ENCODE peak calls at places on chromosomes 5 and 9, in five cellular contexts. N is NCI-H2029 treated with DMSO at 0.1 percent for 48 hours, C is A549, X is foreskin fibroblast, P is anterior cingulate cortex. E is an unnamed sample.

GRCh38 chr5:54528633-54529032 is 11.1 kb downstream of the SNX18 start:
- DNase-seq in C (no peak), N (no peak), P (no peak), X (no peak), E (no peak)

GRCh38 chr5:180114304-180115003 is 42.9 kb upstream of the RNF130 start:
- DNase-seq in X (no peak), P (no peak), C (no peak), N (no peak), E (no peak)

GRCh38 chr5:81755320-81755719 is 4.4 kb upstream of the SSBP2 start:
- DNase-seq in P (no peak), N (no peak), C (peak; percentile 80), X (peak; percentile 88), E (no peak)

GRCh38 chr5:125058185-125058826 is 311.9 kb upstream of the ZNF608 start:
- DNase-seq in X (peak; percentile 70), P (no peak), N (peak; percentile 69), C (no peak), E (no peak)

GRCh38 chr5:160315968-160316367 is 3.6 kb upstream of the CCNJL start:
- DNase-seq in C (peak; percentile 76), X (no peak), N (peak; percentile 36), P (no peak), E (no peak)

GRCh38 chr5:56099346-56099745 is 104.6 kb upstream of the IL6ST start:
- DNase-seq in N (no peak), X (peak; percentile 90), P (no peak), C (no peak), E (no peak)

GRCh38 chr9:134224130-134224826 is 59.9 kb upstream of the RNU6ATAC start:
- DNase-seq in N (no peak), P (no peak), X (no peak), C (no peak), E (no peak)

GRCh38 chr5:115450741-115451140 is 93.8 kb downstream of the FEM1C start:
- DNase-seq in N (no peak), C (no peak), X (peak; percentile 87), P (no peak), E (no peak)

GRCh38 chr5:172527559-172527958 is 73.2 kb upstream of the SH3PXD2B start:
- DNase-seq in C (no peak), X (no peak), P (no peak), N (no peak), E (no peak)

GRCh38 chr9:21317956-21318923 is 13.1 kb upstream of the IFNA5 start:
- DNase-seq in P (no peak), N (peak; percentile 27), X (peak; percentile 77), C (no peak), E (peak; percentile 56)

GRCh38 chr5:157479612-157480510 is 19.8 kb downstream of the NIPAL4 start:
- DNase-seq in C (no peak), X (no peak), P (no peak), N (no peak), E (no peak)

GRCh38 chr5:51033215-51033614 is 350.0 kb upstream of the ISL1 start:
- DNase-seq in P (no peak), N (peak; percentile 90), C (no peak), X (no peak), E (no peak)

GRCh38 chr9:135340726-135341475 is 138.7 kb upstream of the PPP1R26 start:
- DNase-seq in N (no peak), C (no peak), X (no peak), P (no peak), E (no peak)

GRCh38 chr9:75001719-75002421 is 26.2 kb downstream of the CARNMT1 start:
- DNase-seq in C (peak; percentile 21), P (no peak), X (peak; percentile 91), N (peak; percentile 39), E (peak; percentile 81)

GRCh38 chr9:134944916-134945315 is 27.2 kb upstream of the FCN1 start:
- DNase-seq in N (no peak), C (no peak), P (no peak), X (no peak), E (no peak)

GRCh38 chr5:167657016-167657415 is 634.4 kb upstream of the WWC1 start:
- DNase-seq in N (no peak), P (no peak), X (no peak), C (no peak), E (no peak)

GRCh38 chr9:23441275-23441674 is 384.8 kb downstream of the ELAVL2 start:
- DNase-seq in P (no peak), C (no peak), N (no peak), X (no peak), E (no peak)

GRCh38 chr5:135715267-135716050 is 119.0 kb upstream of the SLC25A48 start:
- DNase-seq in C (no peak), P (no peak), X (no peak), N (no peak), E (no peak)

GRCh38 chr5:101278917-101279316 is 375.8 kb upstream of the ST8SIA4 start:
- DNase-seq in X (no peak), N (no peak), P (no peak), C (no peak), E (no peak)

GRCh38 chr5:158303261-158303660 is 444.3 kb upstream of the CLINT1 start:
- DNase-seq in N (no peak), C (no peak), X (peak; percentile 14), P (no peak), E (no peak)

GRCh38 chr9:89743576-89744254 is 138.9 kb downstream of the GADD45G start:
- DNase-seq in C (no peak), P (no peak), N (no peak), X (no peak), E (no peak)

GRCh38 chr5:40291338-40291737 is 388.4 kb upstream of the PTGER4 start:
- DNase-seq in N (no peak), P (no peak), X (peak; percentile 59), C (no peak), E (no peak)

GRCh38 chr5:11062379-11062778 is 301.3 kb upstream of the DAP start:
- DNase-seq in P (no peak), C (no peak), N (no peak), X (no peak), E (no peak)

GRCh38 chr9:7177383-7177782 is 419.6 kb downstream of the KDM4C start:
- DNase-seq in N (no peak), P (no peak), X (no peak), C (no peak), E (no peak)

GRCh38 chr9:83182071-83182470 is 119.1 kb upstream of the RASEF start:
- DNase-seq in N (no peak), C (no peak), X (no peak), P (no peak), E (no peak)

GRCh38 chr9:105270711-105271110 is 26.3 kb downstream of the SLC44A1 start:
- DNase-seq in C (no peak), P (no peak), N (no peak), X (no peak), E (no peak)

GRCh38 chr9:71191708-71192107 is 70.3 kb upstream of the TRPM3 start:
- DNase-seq in X (no peak), P (no peak), N (no peak), C (no peak), E (no peak)

GRCh38 chr9:125133403-125134316 is 9.7 kb downstream of the SCAI start:
- DNase-seq in C (no peak), N (no peak), X (no peak), P (no peak), E (no peak)

GRCh38 chr9:88236531-88237453 is 98.5 kb upstream of the SPATA31C2 start:
- DNase-seq in C (no peak), P (peak; percentile 16), X (peak; percentile 27), N (no peak), E (peak; percentile 34)

GRCh38 chr5:121485261-121485660 is 366.4 kb upstream of the FTMT start:
- DNase-seq in X (no peak), N (no peak), C (no peak), P (no peak), E (no peak)

GRCh38 chr9:126491256-126491879 is 122.4 kb upstream of the LMX1B start:
- DNase-seq in X (peak; percentile 84), N (peak; percentile 54), C (no peak), P (no peak), E (peak; percentile 87)

GRCh38 chr9:113996531-113997001 is 81.5 kb downstream of the AMBP start:
- DNase-seq in X (no peak), N (no peak), P (no peak), C (no peak), E (no peak)

GRCh38 chr9:90344013-90344412 is 298.6 kb downstream of the DIRAS2 start:
- DNase-seq in X (no peak), C (no peak), N (no peak), P (no peak), E (no peak)

GRCh38 chr5:91095786-91096380 is 287.2 kb downstream of the ARRDC3 start:
- DNase-seq in C (no peak), X (no peak), P (no peak), N (no peak), E (no peak)

GRCh38 chr5:98605010-98605425 is 168.4 kb upstream of the RGMB start:
- DNase-seq in C (no peak), N (no peak), X (peak; percentile 23), P (no peak), E (no peak)

GRCh38 chr5:21168557-21168956 is 1180.6 kb upstream of the CDH18 start:
- DNase-seq in N (no peak), P (no peak), C (no peak), X (no peak), E (no peak)

GRCh38 chr5:112333236-112333850 is 85.7 kb downstream of the EPB41L4A start:
- DNase-seq in C (no peak), P (no peak), X (no peak), N (peak; percentile 37), E (no peak)

GRCh38 chr9:131361202-131361833 is 32.6 kb upstream of the PRRC2B start:
- DNase-seq in P (no peak), N (no peak), X (peak; percentile 31), C (no peak), E (no peak)

GRCh38 chr5:138032028-138032571 is 779 bp downstream of the FAM13B start:
- DNase-seq in C (peak; percentile 60), N (no peak), X (peak; percentile 79), P (peak; percentile 50), E (peak; percentile 69)

GRCh38 chr9:108125541-108125940 is 636.0 kb upstream of the KLF4 start:
- DNase-seq in X (no peak), C (no peak), N (no peak), P (no peak), E (no peak)